ENCODE peak calls at places on chromosome 9, in seven cellular contexts. G is stomach, Y is astrocyte of the spinal cord, C is choroid plexus epithelial cell, Q is foreskin fibroblast, F is endothelial cell, N is uterus. U is an unnamed sample.

GRCh38 chr9:111501648-111502047 is 17.5 kb upstream of the ECPAS start:
- DNase-seq in N (no peak), Y (no peak), G (no peak), C (no peak), F (no peak), Q (no peak), U (no peak)

GRCh38 chr9:91896513-91897121 is 53.4 kb downstream of the ROR2 start:
- DNase-seq in N (peak; percentile 77), G (peak; percentile 71), Y (peak; percentile 46), C (peak; percentile 65), F (no peak), Q (no peak), U (no peak)

GRCh38 chr9:136204838-136205706 is at the start of gene LHX3:
- DNase-seq in Q (no peak), N (no peak), F (peak; percentile 68), G (no peak), Y (no peak), C (peak; percentile 18), U (no peak)

GRCh38 chr9:21968331-21969010 is 25.7 kb downstream of the CDKN2A start:
- DNase-seq in C (no peak), G (no peak), Q (no peak), Y (peak; percentile 51), F (peak; percentile 51), N (no peak), U (no peak)

GRCh38 chr9:84283895-84284294 is 56.7 kb downstream of the SLC28A3 start:
- DNase-seq in N (no peak), F (no peak), C (no peak), Q (no peak), Y (no peak), G (no peak), U (no peak)

GRCh38 chr9:111258209-111258877 is 71.7 kb downstream of the OR2K2 start:
- DNase-seq in F (no peak), Q (no peak), N (no peak), G (no peak), C (no peak), Y (no peak), U (no peak)

GRCh38 chr9:98249774-98250173 is 5.7 kb downstream of the TBC1D2 start:
- DNase-seq in G (no peak), Q (no peak), C (no peak), F (no peak), N (no peak), Y (no peak), U (no peak)

GRCh38 chr9:98706651-98707103 is 2.1 kb downstream of the GABBR2 start:
- DNase-seq in Y (no peak), G (no peak), C (peak; percentile 8), N (no peak), F (no peak), Q (no peak), U (no peak)

GRCh38 chr9:131810351-131811170 is 70.7 kb upstream of the RAPGEF1 start:
- DNase-seq in G (no peak), F (no peak), Y (no peak), C (no peak), Q (no peak), N (no peak), U (no peak)
- TF ChIP-seq CTCF in G (no peak), F (no peak), Y (no peak), C (no peak), Q (no peak), N (no peak), U (no peak)

DNA sequence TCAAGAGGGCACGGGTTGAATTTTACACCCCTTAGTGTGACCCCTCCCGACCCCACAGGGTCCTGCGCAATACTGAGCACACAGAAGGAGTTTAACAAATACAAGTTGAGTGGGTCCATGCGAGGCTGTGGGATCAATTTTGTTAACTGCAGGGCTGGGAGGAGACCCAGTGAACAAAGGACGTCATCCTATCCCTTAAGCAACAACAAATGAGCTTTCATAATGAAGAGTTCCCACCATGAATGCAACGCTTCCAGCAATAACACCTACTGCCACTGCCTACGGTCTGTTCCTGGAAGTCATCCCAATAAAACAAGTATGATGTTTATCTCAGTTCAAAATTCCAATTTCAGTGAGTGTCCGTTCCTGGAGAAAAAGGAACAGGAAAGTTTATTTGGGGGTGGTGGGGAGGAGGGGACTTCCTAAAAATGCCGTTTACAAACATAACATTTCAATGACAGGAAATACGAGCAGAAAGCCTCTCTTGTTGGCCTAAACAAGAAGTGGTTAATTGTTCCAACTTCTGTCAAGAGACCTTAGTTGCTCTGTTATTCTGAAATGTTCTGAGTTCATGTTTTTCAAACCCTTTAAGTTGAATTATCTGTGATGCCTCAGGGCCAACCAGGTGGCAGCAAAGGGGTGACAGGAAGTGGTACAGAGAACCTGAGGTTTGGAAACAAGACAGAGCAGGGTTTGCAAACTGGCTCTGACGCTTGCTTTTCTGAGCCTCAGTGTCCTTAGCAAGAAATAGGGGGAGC is 65.8 kb upstream of the PLPP6 start:
- DNase-seq in C (peak; percentile 41), Q (no peak), N (no peak), F (peak; percentile 16), G (no peak), Y (peak; percentile 12), U (peak; percentile 32)
- TF ChIP-seq CTCF in C (peak; percentile 5), Q (no peak), N (no peak), F (no peak), G (no peak), Y (no peak), U (no peak)

DNA sequence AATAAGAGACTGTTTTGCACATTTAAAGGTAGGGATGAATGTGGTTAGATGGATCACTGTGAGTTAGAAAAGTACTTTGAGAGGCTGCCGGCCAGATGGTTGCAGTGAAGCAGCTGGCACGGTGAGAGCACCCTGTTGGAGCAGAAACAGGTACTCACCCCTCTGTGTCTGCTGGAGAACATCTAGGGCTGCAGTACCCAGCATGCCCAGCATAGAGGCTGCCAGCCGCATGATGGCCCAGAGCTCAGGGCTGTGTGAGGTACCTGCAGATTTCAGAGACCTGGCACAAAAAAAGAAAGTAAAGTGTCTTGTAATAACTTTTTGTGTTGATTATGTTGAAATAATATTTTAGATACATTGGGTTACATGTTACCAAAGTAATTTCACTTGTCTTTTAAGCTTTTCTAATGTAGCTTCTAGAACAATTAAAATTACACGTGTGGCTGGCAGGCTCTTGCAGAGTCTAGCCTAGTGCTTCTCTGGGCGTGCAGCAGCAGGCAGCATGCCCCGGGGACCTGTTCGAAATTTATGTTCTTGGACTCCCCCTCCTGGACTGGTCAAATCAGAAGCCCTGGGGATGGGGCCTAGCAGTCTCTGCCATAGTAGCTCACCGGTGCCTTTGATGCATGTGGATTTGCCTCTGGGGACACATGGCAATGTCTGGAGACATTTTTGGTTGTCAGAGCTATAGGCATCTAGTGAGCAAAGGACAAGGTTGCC is 11.1 kb downstream of the WDR5 start:
- DNase-seq in N (no peak), F (no peak), Y (no peak), C (no peak), Q (no peak), G (no peak), U (peak; percentile 34)
- TF ChIP-seq CTCF in N (no peak), F (no peak), Y (no peak), C (no peak), Q (no peak), G (no peak), U (no peak)

GRCh38 chr9:81971727-81972126 is 16.8 kb upstream of the SPATA31D1 start:
- DNase-seq in N (no peak), G (no peak), Y (no peak), F (no peak), C (no peak), Q (no peak), U (no peak)

GRCh38 chr9:81969971-81970370 is 18.6 kb upstream of the SPATA31D1 start:
- DNase-seq in C (no peak), Q (no peak), G (no peak), N (no peak), Y (peak; percentile 3), F (no peak), U (no peak)

GRCh38 chr9:81964216-81965171 is 21.2 kb downstream of the SPATA31D3 start:
- DNase-seq in N (no peak), C (peak; percentile 2), Q (peak; percentile 41), G (no peak), F (no peak), Y (no peak), U (peak; percentile 13)

GRCh38 chr9:81968026-81968425 is 20.5 kb upstream of the SPATA31D1 start:
- DNase-seq in F (no peak), Y (no peak), Q (no peak), G (no peak), C (no peak), N (no peak), U (no peak)
- TF ChIP-seq CTCF in F (no peak), Y (no peak), Q (no peak), G (no peak), C (no peak), N (no peak), U (no peak)

DNA sequence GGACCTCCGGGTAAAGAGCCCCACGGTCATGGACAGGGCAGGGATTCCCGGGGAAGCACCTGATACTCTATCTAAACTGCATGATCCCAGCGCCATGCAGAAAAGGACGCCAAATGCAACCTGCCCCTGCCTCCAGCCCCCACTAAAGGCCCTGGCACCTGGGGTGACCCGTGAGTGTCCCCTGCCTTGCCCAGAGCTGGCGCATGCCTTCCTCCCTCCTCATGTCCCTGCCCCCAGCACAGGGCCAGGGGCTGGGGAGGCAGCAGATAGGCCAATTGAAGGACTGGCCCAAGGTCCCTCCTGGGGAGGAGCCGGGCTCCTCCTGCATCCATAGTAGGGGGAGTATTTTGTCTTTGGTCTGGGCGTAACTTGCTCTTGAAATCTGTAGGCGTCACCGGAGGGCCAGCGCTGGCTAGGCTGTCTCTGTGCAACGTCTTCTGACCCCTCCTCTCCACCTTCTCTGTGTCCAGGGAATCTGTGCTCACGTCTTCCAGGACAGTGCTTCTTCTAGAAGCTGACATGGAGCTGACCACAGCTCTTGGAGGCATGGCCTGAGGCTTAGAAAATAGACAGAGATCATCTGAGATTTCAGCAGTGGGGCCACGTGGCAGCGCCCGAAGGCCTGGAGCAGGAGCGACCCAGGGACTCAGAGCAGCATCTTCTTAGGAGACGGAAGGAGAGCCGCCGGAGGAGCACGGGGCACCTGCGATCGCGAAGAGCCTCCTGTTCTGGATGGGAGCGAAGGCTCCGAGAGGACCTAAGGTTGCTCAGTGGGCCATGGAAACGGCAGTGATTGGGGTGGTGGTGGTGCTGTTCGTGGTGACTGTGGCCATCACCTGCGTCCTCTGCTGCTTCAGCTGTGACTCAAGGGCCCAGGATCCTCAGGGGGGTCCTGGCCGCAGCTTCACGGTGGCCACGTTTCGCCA is 660 bp downstream of the SPAAR start:
- DNase-seq in C (no peak), Y (no peak), N (no peak), Q (no peak), G (no peak), F (peak; percentile 11), U (no peak)
- TF ChIP-seq CTCF in C (no peak), Y (no peak), N (no peak), Q (no peak), G (no peak), F (no peak), U (no peak)

GRCh38 chr9:87629094-87629493 is 96.8 kb upstream of the CTSL start:
- DNase-seq in Q (no peak), F (no peak), Y (no peak), C (no peak), G (no peak), N (no peak), U (no peak)

GRCh38 chr9:87635656-87636501 is 90.0 kb upstream of the CTSL start:
- DNase-seq in Y (no peak), F (no peak), Q (no peak), C (no peak), N (no peak), G (no peak), U (no peak)

GRCh38 chr9:87630846-87631245 is 95.1 kb upstream of the CTSL start:
- DNase-seq in F (no peak), Y (no peak), N (no peak), C (no peak), G (no peak), Q (no peak), U (no peak)

GRCh38 chr9:87630266-87630665 is 95.7 kb upstream of the CTSL start:
- DNase-seq in F (no peak), C (no peak), Q (no peak), Y (no peak), G (no peak), N (no peak), U (no peak)
- TF ChIP-seq CTCF in F (no peak), C (no peak), Q (no peak), Y (no peak), G (no peak), N (no peak), U (no peak)

U was measured in MCF 10A.